ENCODE peak calls at places on chromosomes 12 and 14, in eight cellular contexts. One of them, this sample, is unnamed.

GRCh38 chr12:7351177-7351576 is 47.3 kb downstream of the ACSM4 start:
- DNase-seq in cardiac fibroblast: no peak
- DNase-seq in GM12865: no peak
- DNase-seq in sigmoid colon: no peak
- DNase-seq in thyroid gland: no peak
- DNase-seq in upper lobe of right lung: no peak
- DNase-seq in suprapubic skin: no peak
- DNase-seq in endothelial cell of umbilical vein: no peak
- DNase-seq in this sample: no peak

GRCh38 chr12:54701940-54702592 is 53.9 kb upstream of the DCD start:
- DNase-seq in cardiac fibroblast: peak
- DNase-seq in GM12865: peak
- DNase-seq in sigmoid colon: no peak
- DNase-seq in thyroid gland: no peak
- DNase-seq in upper lobe of right lung: no peak
- DNase-seq in suprapubic skin: no peak
- DNase-seq in endothelial cell of umbilical vein: peak
- DNase-seq in this sample: peak

GRCh38 chr12:121789800-121790748 is 3.4 kb downstream of the RHOF start:
- DNase-seq in cardiac fibroblast: no peak
- DNase-seq in GM12865: peak
- DNase-seq in sigmoid colon: peak
- DNase-seq in thyroid gland: no peak
- DNase-seq in upper lobe of right lung: peak
- DNase-seq in suprapubic skin: no peak
- DNase-seq in endothelial cell of umbilical vein: no peak
- DNase-seq in this sample: no peak

GRCh38 chr14:103058209-103059055 is 1.1 kb upstream of the CDC42BPB start:
- DNase-seq in cardiac fibroblast: no peak
- DNase-seq in GM12865: no peak
- DNase-seq in sigmoid colon: peak
- DNase-seq in thyroid gland: no peak
- DNase-seq in upper lobe of right lung: peak
- DNase-seq in suprapubic skin: no peak
- DNase-seq in endothelial cell of umbilical vein: no peak
- DNase-seq in this sample: no peak

GRCh38 chr12:104877107-104877705 is 80.9 kb downstream of the SLC41A2 start:
- DNase-seq in cardiac fibroblast: peak
- DNase-seq in GM12865: peak
- DNase-seq in sigmoid colon: no peak
- DNase-seq in thyroid gland: peak
- DNase-seq in upper lobe of right lung: no peak
- DNase-seq in suprapubic skin: no peak
- DNase-seq in endothelial cell of umbilical vein: peak
- DNase-seq in this sample: peak

GRCh38 chr14:105167303-105168092 is 1.1 kb downstream of the JAG2 start:
- DNase-seq in cardiac fibroblast: no peak
- DNase-seq in GM12865: peak
- DNase-seq in sigmoid colon: no peak
- DNase-seq in thyroid gland: peak
- DNase-seq in upper lobe of right lung: no peak
- DNase-seq in suprapubic skin: no peak
- DNase-seq in endothelial cell of umbilical vein: no peak
- DNase-seq in this sample: peak

GRCh38 chr12:6285532-6286306 is 24.8 kb upstream of the PLEKHG6 start:
- DNase-seq in cardiac fibroblast: no peak
- DNase-seq in GM12865: no peak
- DNase-seq in sigmoid colon: no peak
- DNase-seq in thyroid gland: no peak
- DNase-seq in upper lobe of right lung: no peak
- DNase-seq in suprapubic skin: no peak
- DNase-seq in endothelial cell of umbilical vein: no peak
- DNase-seq in this sample: peak

GRCh38 chr14:68135566-68135965 is 316.0 kb downstream of the RAD51B start:
- DNase-seq in cardiac fibroblast: peak
- DNase-seq in GM12865: no peak
- DNase-seq in sigmoid colon: no peak
- DNase-seq in thyroid gland: no peak
- DNase-seq in upper lobe of right lung: no peak
- DNase-seq in suprapubic skin: no peak
- DNase-seq in endothelial cell of umbilical vein: no peak
- DNase-seq in this sample: peak

GRCh38 chr12:108483213-108483920 is 31.7 kb upstream of the FICD start:
- DNase-seq in cardiac fibroblast: no peak
- DNase-seq in GM12865: no peak
- DNase-seq in sigmoid colon: no peak
- DNase-seq in thyroid gland: no peak
- DNase-seq in upper lobe of right lung: no peak
- DNase-seq in suprapubic skin: no peak
- DNase-seq in endothelial cell of umbilical vein: no peak
- DNase-seq in this sample: peak

GRCh38 chr14:69880051-69880487 is 853 bp downstream of the SMOC1 start:
- DNase-seq in cardiac fibroblast: no peak
- DNase-seq in GM12865: no peak
- DNase-seq in sigmoid colon: no peak
- DNase-seq in thyroid gland: peak
- DNase-seq in upper lobe of right lung: no peak
- DNase-seq in suprapubic skin: no peak
- DNase-seq in endothelial cell of umbilical vein: no peak
- DNase-seq in this sample: peak

GRCh38 chr12:89384750-89385273 is 32.5 kb upstream of the DUSP6 start:
- DNase-seq in cardiac fibroblast: no peak
- DNase-seq in GM12865: no peak
- DNase-seq in sigmoid colon: no peak
- DNase-seq in thyroid gland: no peak
- DNase-seq in upper lobe of right lung: no peak
- DNase-seq in suprapubic skin: no peak
- DNase-seq in endothelial cell of umbilical vein: no peak
- DNase-seq in this sample: no peak

GRCh38 chr14:33900706-33901105 is 50.2 kb downstream of the EGLN3 start:
- DNase-seq in cardiac fibroblast: no peak
- DNase-seq in GM12865: no peak
- DNase-seq in sigmoid colon: no peak
- DNase-seq in thyroid gland: no peak
- DNase-seq in upper lobe of right lung: no peak
- DNase-seq in suprapubic skin: no peak
- DNase-seq in endothelial cell of umbilical vein: no peak
- DNase-seq in this sample: no peak

GRCh38 chr14:32004300-32004699 is 72.8 kb upstream of the ARHGAP5 start:
- DNase-seq in cardiac fibroblast: peak
- DNase-seq in GM12865: no peak
- DNase-seq in sigmoid colon: no peak
- DNase-seq in thyroid gland: no peak
- DNase-seq in upper lobe of right lung: no peak
- DNase-seq in suprapubic skin: no peak
- DNase-seq in endothelial cell of umbilical vein: no peak
- DNase-seq in this sample: peak

GRCh38 chr14:32896979-32897723 is 41.5 kb upstream of the NPAS3 start:
- DNase-seq in cardiac fibroblast: peak
- DNase-seq in GM12865: no peak
- DNase-seq in sigmoid colon: no peak
- DNase-seq in thyroid gland: no peak
- DNase-seq in upper lobe of right lung: no peak
- DNase-seq in suprapubic skin: no peak
- DNase-seq in endothelial cell of umbilical vein: peak
- DNase-seq in this sample: no peak

GRCh38 chr14:54146601-54147000 is 190.0 kb upstream of the BMP4 start:
- DNase-seq in cardiac fibroblast: no peak
- DNase-seq in GM12865: no peak
- DNase-seq in sigmoid colon: no peak
- DNase-seq in thyroid gland: peak
- DNase-seq in upper lobe of right lung: no peak
- DNase-seq in suprapubic skin: no peak
- DNase-seq in endothelial cell of umbilical vein: no peak
- DNase-seq in this sample: no peak

GRCh38 chr14:98907271-98907670 is 364.7 kb downstream of the BCL11B start:
- DNase-seq in cardiac fibroblast: no peak
- DNase-seq in GM12865: no peak
- DNase-seq in sigmoid colon: no peak
- DNase-seq in thyroid gland: no peak
- DNase-seq in upper lobe of right lung: no peak
- DNase-seq in suprapubic skin: no peak
- DNase-seq in endothelial cell of umbilical vein: no peak
- DNase-seq in this sample: no peak

GRCh38 chr14:50666772-50667490 is 1.2 kb downstream of the SAV1 start:
- DNase-seq in cardiac fibroblast: peak
- DNase-seq in GM12865: peak
- DNase-seq in sigmoid colon: peak
- DNase-seq in thyroid gland: peak
- DNase-seq in upper lobe of right lung: no peak
- DNase-seq in suprapubic skin: no peak
- DNase-seq in endothelial cell of umbilical vein: peak
- DNase-seq in this sample: peak

GRCh38 chr14:80850197-80850814 is 91.2 kb downstream of the CEP128 start:
- DNase-seq in cardiac fibroblast: peak
- DNase-seq in GM12865: peak
- DNase-seq in sigmoid colon: no peak
- DNase-seq in thyroid gland: no peak
- DNase-seq in upper lobe of right lung: no peak
- DNase-seq in suprapubic skin: no peak
- DNase-seq in endothelial cell of umbilical vein: peak
- DNase-seq in this sample: peak

GRCh38 chr14:105146976-105147700 is 21.4 kb downstream of the JAG2 start:
- DNase-seq in cardiac fibroblast: no peak
- DNase-seq in GM12865: no peak
- DNase-seq in sigmoid colon: peak
- DNase-seq in thyroid gland: no peak
- DNase-seq in upper lobe of right lung: no peak
- DNase-seq in suprapubic skin: no peak
- DNase-seq in endothelial cell of umbilical vein: no peak
- DNase-seq in this sample: no peak

GRCh38 chr14:36604757-36605505 is 22.5 kb upstream of the NKX2-8 start:
- DNase-seq in cardiac fibroblast: peak
- DNase-seq in GM12865: peak
- DNase-seq in sigmoid colon: no peak
- DNase-seq in thyroid gland: peak
- DNase-seq in upper lobe of right lung: no peak
- DNase-seq in suprapubic skin: no peak
- DNase-seq in endothelial cell of umbilical vein: peak
- DNase-seq in this sample: peak

GRCh38 chr14:99286761-99287160 is 14.8 kb upstream of the BCL11B start:
- DNase-seq in cardiac fibroblast: no peak
- DNase-seq in GM12865: peak
- DNase-seq in sigmoid colon: no peak
- DNase-seq in thyroid gland: no peak
- DNase-seq in upper lobe of right lung: no peak
- DNase-seq in suprapubic skin: no peak
- DNase-seq in endothelial cell of umbilical vein: no peak
- DNase-seq in this sample: no peak

DNA sequence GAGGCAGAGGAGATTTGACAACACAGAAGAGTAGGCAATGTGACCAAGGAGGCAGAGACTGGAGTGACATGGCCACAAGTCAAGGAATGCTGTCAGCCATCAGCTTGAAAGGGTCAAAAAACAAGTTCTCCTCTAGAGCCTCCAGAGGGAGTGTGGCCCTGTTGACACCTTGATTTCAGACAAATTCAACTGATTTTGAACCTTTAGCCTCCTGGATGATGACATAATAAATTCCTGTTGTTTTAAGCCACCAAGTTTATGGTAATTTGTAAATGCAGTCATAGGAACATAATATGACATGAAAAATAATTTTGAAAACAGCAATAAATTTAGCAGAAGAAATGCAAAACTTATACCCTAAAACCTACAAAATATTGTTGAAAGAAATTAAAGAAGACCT is 8.5 kb upstream of the NGDN start:
- DNase-seq in cardiac fibroblast: no peak
- DNase-seq in GM12865: no peak
- DNase-seq in sigmoid colon: no peak
- DNase-seq in thyroid gland: no peak
- DNase-seq in upper lobe of right lung: no peak
- DNase-seq in suprapubic skin: no peak
- DNase-seq in endothelial cell of umbilical vein: no peak
- DNase-seq in this sample: no peak
- TF ChIP-seq CTCF in cardiac fibroblast: no peak
- TF ChIP-seq CTCF in GM12865: no peak
- TF ChIP-seq CTCF in sigmoid colon: no peak
- TF ChIP-seq CTCF in thyroid gland: no peak
- TF ChIP-seq CTCF in upper lobe of right lung: no peak
- TF ChIP-seq CTCF in suprapubic skin: no peak
- TF ChIP-seq CTCF in endothelial cell of umbilical vein: no peak
- TF ChIP-seq CTCF in this sample: no peak

GRCh38 chr14:23610090-23610814 is 25.9 kb upstream of the DHRS2 start:
- DNase-seq in cardiac fibroblast: no peak
- DNase-seq in GM12865: no peak
- DNase-seq in sigmoid colon: no peak
- DNase-seq in thyroid gland: no peak
- DNase-seq in upper lobe of right lung: no peak
- DNase-seq in suprapubic skin: no peak
- DNase-seq in endothelial cell of umbilical vein: no peak
- DNase-seq in this sample: no peak
- H3K4me3 ChIP-seq in cardiac fibroblast: no peak
- H3K4me3 ChIP-seq in GM12865: no peak
- H3K4me3 ChIP-seq in sigmoid colon: no peak
- H3K4me3 ChIP-seq in thyroid gland: no peak
- H3K4me3 ChIP-seq in upper lobe of right lung: no peak
- H3K4me3 ChIP-seq in suprapubic skin: no peak
- H3K4me3 ChIP-seq in endothelial cell of umbilical vein: no peak
- H3K4me3 ChIP-seq in this sample: no peak

GRCh38 chr12:77686760-77687159 is 143.9 kb upstream of the NAV3 start:
- DNase-seq in cardiac fibroblast: peak
- DNase-seq in GM12865: no peak
- DNase-seq in sigmoid colon: no peak
- DNase-seq in thyroid gland: no peak
- DNase-seq in upper lobe of right lung: no peak
- DNase-seq in suprapubic skin: no peak
- DNase-seq in endothelial cell of umbilical vein: peak
- DNase-seq in this sample: no peak
- TF ChIP-seq CTCF in cardiac fibroblast: no peak
- TF ChIP-seq CTCF in GM12865: no peak
- TF ChIP-seq CTCF in sigmoid colon: no peak
- TF ChIP-seq CTCF in thyroid gland: no peak
- TF ChIP-seq CTCF in upper lobe of right lung: no peak
- TF ChIP-seq CTCF in suprapubic skin: no peak
- TF ChIP-seq CTCF in endothelial cell of umbilical vein: no peak
- TF ChIP-seq CTCF in this sample: no peak

GRCh38 chr12:74665690-74666089 is 128.1 kb downstream of the ATXN7L3B start:
- DNase-seq in cardiac fibroblast: no peak
- DNase-seq in GM12865: no peak
- DNase-seq in sigmoid colon: no peak
- DNase-seq in thyroid gland: no peak
- DNase-seq in upper lobe of right lung: no peak
- DNase-seq in suprapubic skin: no peak
- DNase-seq in endothelial cell of umbilical vein: no peak
- DNase-seq in this sample: no peak

GRCh38 chr12:74663958-74664357 is 126.3 kb downstream of the ATXN7L3B start:
- DNase-seq in cardiac fibroblast: no peak
- DNase-seq in GM12865: no peak
- DNase-seq in sigmoid colon: no peak
- DNase-seq in thyroid gland: no peak
- DNase-seq in upper lobe of right lung: no peak
- DNase-seq in suprapubic skin: no peak
- DNase-seq in endothelial cell of umbilical vein: no peak
- DNase-seq in this sample: no peak

GRCh38 chr12:74660442-74660841 is 122.8 kb downstream of the ATXN7L3B start:
- DNase-seq in cardiac fibroblast: no peak
- DNase-seq in GM12865: no peak
- DNase-seq in sigmoid colon: no peak
- DNase-seq in thyroid gland: no peak
- DNase-seq in upper lobe of right lung: no peak
- DNase-seq in suprapubic skin: no peak
- DNase-seq in endothelial cell of umbilical vein: no peak
- DNase-seq in this sample: no peak
- H3K4me3 ChIP-seq in cardiac fibroblast: no peak
- H3K4me3 ChIP-seq in GM12865: no peak
- H3K4me3 ChIP-seq in sigmoid colon: no peak
- H3K4me3 ChIP-seq in thyroid gland: no peak
- H3K4me3 ChIP-seq in upper lobe of right lung: no peak
- H3K4me3 ChIP-seq in suprapubic skin: no peak
- H3K4me3 ChIP-seq in endothelial cell of umbilical vein: no peak
- H3K4me3 ChIP-seq in this sample: no peak

GRCh38 chr14:61889914-61890351 is 127.7 kb downstream of the SNAPC1 start:
- DNase-seq in cardiac fibroblast: no peak
- DNase-seq in GM12865: peak
- DNase-seq in sigmoid colon: no peak
- DNase-seq in thyroid gland: no peak
- DNase-seq in upper lobe of right lung: no peak
- DNase-seq in suprapubic skin: no peak
- DNase-seq in endothelial cell of umbilical vein: no peak
- DNase-seq in this sample: no peak
- TF ChIP-seq CTCF in cardiac fibroblast: no peak
- TF ChIP-seq CTCF in GM12865: peak
- TF ChIP-seq CTCF in sigmoid colon: no peak
- TF ChIP-seq CTCF in thyroid gland: no peak
- TF ChIP-seq CTCF in upper lobe of right lung: no peak
- TF ChIP-seq CTCF in suprapubic skin: no peak
- TF ChIP-seq CTCF in endothelial cell of umbilical vein: no peak
- TF ChIP-seq CTCF in this sample: no peak